ENCODE peak calls at places on chromosomes 4 and X, in ten cellular contexts. C is tibial nerve, T is heart right ventricle, V is GM23338, A is PC-3, D is adrenal gland, Q is IMR-90, S is uterus, N is mesenchymal stem cell, X is prostate gland. I is an unnamed sample.

GRCh38 chr4:32686123-32686522 is 1966.0 kb downstream of the PCDH7 start:
- DNase-seq in C (no peak), T (no peak), V (no peak), A (no peak), D (no peak), Q (no peak), S (no peak), N (no peak), X (no peak), I (no peak)

GRCh38 chr4:41814565-41814964 is 66.0 kb upstream of the PHOX2B start:
- DNase-seq in C (no peak), T (peak; percentile 11), V (peak; percentile 74), A (peak; percentile 52), D (peak; percentile 26), Q (peak; percentile 21), S (no peak), N (peak; percentile 23), X (no peak), I (peak; percentile 70)

GRCh38 chrX:147894332-147894870 is 17.3 kb upstream of the FMR1 start:
- DNase-seq in C (no peak), T (no peak), V (no peak), A (no peak), D (no peak), Q (no peak), S (no peak), N (no peak), X (no peak), I (no peak)

GRCh38 chr4:89380980-89381379 is 73.4 kb upstream of the GPRIN3 start:
- DNase-seq in C (no peak), T (no peak), V (no peak), A (no peak), D (no peak), Q (no peak), S (no peak), N (no peak), X (no peak), I (no peak)

GRCh38 chr4:88008133-88008621 is 742 bp downstream of the PKD2 start:
- DNase-seq in C (no peak), T (peak; percentile 41), V (peak; percentile 86), A (peak; percentile 35), D (peak; percentile 52), Q (peak; percentile 48), S (peak; percentile 44), N (peak; percentile 62), X (peak; percentile 28), I (peak; percentile 75)

GRCh38 chrX:38154340-38154739 is 66.3 kb downstream of the SRPX start:
- DNase-seq in C (no peak), T (no peak), V (no peak), A (no peak), D (no peak), Q (no peak), S (no peak), N (no peak), X (no peak), I (no peak)

GRCh38 chrX:1442016-1442665 is 10.6 kb downstream of the ASMTL start:
- DNase-seq in C (no peak), T (no peak), V (no peak), A (no peak), D (peak; percentile 6), Q (no peak), S (no peak), N (no peak), X (no peak), I (no peak)

GRCh38 chr4:1595789-1596325 is 88.3 kb downstream of the FAM53A start:
- DNase-seq in C (no peak), T (peak; percentile 1), V (no peak), A (no peak), D (no peak), Q (no peak), S (no peak), N (no peak), X (no peak), I (no peak)

GRCh38 chrX:20124964-20125363 is 8.3 kb upstream of the MAP7D2 start:
- DNase-seq in C (no peak), T (no peak), V (no peak), A (no peak), D (no peak), Q (no peak), S (no peak), N (no peak), X (no peak), I (no peak)

GRCh38 chr4:186900232-186900900 is 176.7 kb upstream of the FAT1 start:
- DNase-seq in C (no peak), T (no peak), V (no peak), A (peak; percentile 38), D (no peak), Q (peak; percentile 87), S (no peak), N (peak; percentile 89), X (no peak), I (no peak)

GRCh38 chr4:120056249-120056648 is 10.4 kb downstream of the MAD2L1 start:
- DNase-seq in C (no peak), T (no peak), V (no peak), A (peak; percentile 35), D (no peak), Q (peak; percentile 70), S (no peak), N (peak; percentile 61), X (no peak), I (no peak)

GRCh38 chrX:39399387-39399786 is 598.1 kb downstream of the MID1IP1 start:
- DNase-seq in C (no peak), T (no peak), V (no peak), A (no peak), D (no peak), Q (no peak), S (no peak), N (no peak), X (no peak), I (no peak)

GRCh38 chrX:139290310-139290709 is 240.2 kb upstream of the F9 start:
- DNase-seq in C (no peak), T (no peak), V (no peak), A (peak; percentile 74), D (no peak), Q (no peak), S (no peak), N (no peak), X (no peak), I (no peak)

GRCh38 chr4:84706286-84706685 is 123.4 kb downstream of the CDS1 start:
- DNase-seq in C (no peak), T (no peak), V (peak; percentile 17), A (no peak), D (no peak), Q (no peak), S (no peak), N (no peak), X (no peak), I (no peak)

GRCh38 chr4:8594097-8595038 is 1.8 kb downstream of the CPZ start:
- DNase-seq in C (peak; percentile 79), T (no peak), V (peak; percentile 94), A (peak; percentile 81), D (peak; percentile 70), Q (peak; percentile 72), S (peak; percentile 50), N (peak; percentile 77), X (peak; percentile 55), I (peak; percentile 90)

GRCh38 chr4:146916479-146917076 is 29.1 kb downstream of the TTC29 start:
- DNase-seq in C (peak; percentile 40), T (no peak), V (peak; percentile 62), A (peak; percentile 67), D (peak; percentile 30), Q (peak; percentile 47), S (no peak), N (peak; percentile 55), X (no peak), I (peak; percentile 37)

GRCh38 chrX:40086569-40087335 is 11.0 kb downstream of the BCOR start:
- DNase-seq in C (no peak), T (no peak), V (no peak), A (no peak), D (no peak), Q (peak; percentile 77), S (no peak), N (peak; percentile 74), X (peak; percentile 26), I (no peak)

GRCh38 chr4:80201326-80202151 is 4.2 kb downstream of the PRDM8 start:
- DNase-seq in C (no peak), T (no peak), V (peak; percentile 59), A (no peak), D (peak; percentile 54), Q (peak; percentile 89), S (peak; percentile 55), N (peak; percentile 75), X (no peak), I (peak; percentile 48)

GRCh38 chrX:28981952-28982351 is 394.7 kb downstream of the IL1RAPL1 start:
- DNase-seq in C (no peak), T (no peak), V (no peak), A (no peak), D (no peak), Q (no peak), S (no peak), N (no peak), X (no peak), I (no peak)
- H3K27me3 ChIP-seq in C (no peaks in the 10 kb centered on the region), T (no peaks in the 10 kb centered on the region), V (no peaks in the 10 kb centered on the region), A (no peaks in the 10 kb centered on the region), D (no peaks in the 10 kb centered on the region), Q (no peaks in the 10 kb centered on the region), S (no peaks in the 10 kb centered on the region), N (no peaks in the 10 kb centered on the region), X (no peaks in the 10 kb centered on the region), I (no peaks in the 10 kb centered on the region)

DNA sequence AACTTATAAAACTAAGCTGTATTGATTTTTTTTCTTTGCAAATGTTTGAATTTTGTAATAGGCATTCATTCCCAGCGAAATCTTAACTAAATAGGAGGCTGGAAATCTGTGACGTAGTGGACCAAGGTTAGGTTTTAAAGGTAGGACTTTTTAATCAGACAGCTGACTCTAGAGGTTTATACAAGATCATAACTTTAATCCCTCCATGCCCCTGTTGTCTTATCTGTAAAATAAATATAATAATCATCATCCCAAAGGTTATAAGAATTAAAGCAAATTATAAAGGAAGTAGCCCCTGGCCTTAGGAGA is 101.3 kb downstream of the SHROOM3 start:
- DNase-seq in C (no peak), T (no peak), V (no peak), A (no peak), D (no peak), Q (no peak), S (no peak), N (no peak), X (no peak), I (no peak)
- H3K27ac ChIP-seq in C (no peak overlapping the region), T (no peak overlapping the region), V (no peak overlapping the region), A (peak overlapping the region; percentile 44), D (no peak overlapping the region), Q (no peak overlapping the region), S (no peak overlapping the region), N (peak overlapping the region; percentile 54), X (no peak overlapping the region), I (no peak overlapping the region)

GRCh38 chrX:135095715-135096114 is 24.6 kb downstream of the ETDB start:
- DNase-seq in C (no peak), T (no peak), V (no peak), A (no peak), D (no peak), Q (no peak), S (no peak), N (no peak), X (no peak), I (no peak)
- H3K27me3 ChIP-seq in C (no peaks in the 10 kb centered on the region), T (no peaks in the 10 kb centered on the region), V (peaks cover 6% of the 10 kb centered on the region), A (peaks cover 14% of the 10 kb centered on the region), D (no peaks in the 10 kb centered on the region), Q (peaks cover 9% of the 10 kb centered on the region), S (no peaks in the 10 kb centered on the region), N (no peaks in the 10 kb centered on the region), X (no peaks in the 10 kb centered on the region), I (no peaks in the 10 kb centered on the region)

DNA sequence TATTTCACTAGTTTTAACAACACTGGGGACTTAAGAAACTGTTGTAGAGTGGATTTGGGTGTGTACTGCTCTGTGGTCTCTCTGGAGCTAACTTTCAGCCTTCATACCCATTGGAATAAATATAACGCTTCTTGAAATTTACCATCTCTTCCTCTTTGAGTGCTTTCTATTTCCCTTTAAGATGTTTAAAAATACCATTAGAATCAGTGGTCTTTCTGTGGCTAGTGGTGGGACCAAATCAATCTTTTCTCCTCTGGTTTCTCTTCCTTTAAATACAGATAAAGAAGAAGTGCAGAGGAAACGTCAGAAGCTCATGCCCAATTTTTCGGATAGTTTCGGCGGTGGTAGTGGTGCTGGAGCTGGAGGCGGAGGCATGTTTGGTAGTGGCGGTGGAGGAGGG is 92.0 kb downstream of the NFKB1 start:
- DNase-seq in C (no peak), T (no peak), V (no peak), A (no peak), D (no peak), Q (no peak), S (no peak), N (no peak), X (no peak), I (no peak)
- H3K27ac ChIP-seq in C (no peak overlapping the region), T (no peak overlapping the region), V (no peak overlapping the region), A (peak overlapping the region; percentile 51), D (no peak overlapping the region), Q (no peak overlapping the region), S (no peak overlapping the region), N (no peak overlapping the region), X (no peak overlapping the region), I (no peak overlapping the region)